ENCODE peak calls at places on chromosomes 6 and 20, in four cellular contexts. Z, X, G and N are unnamed samples.

GRCh38 chr6:27897580-27898206 is 14.5 kb downstream of the OR2B2 start:
- DNase-seq in Z (no peak), X (no peak), G (no peak), N (no peak)

GRCh38 chr6:44074383-44075136 is 52.7 kb downstream of the MRPL14 start:
- DNase-seq in Z (peak), X (peak), G (peak), N (peak)

GRCh38 chr6:157232161-157232895 is 91.0 kb downstream of the TMEM242 start:
- DNase-seq in Z (no peak), X (no peak), G (no peak), N (no peak)

GRCh38 chr6:43009124-43009523 is 4.6 kb downstream of the MEA1 start:
- DNase-seq in Z (peak), X (peak), G (no peak), N (peak)

GRCh38 chr6:8674088-8674487 is 238.7 kb upstream of the SLC35B3 start:
- DNase-seq in Z (no peak), X (no peak), G (no peak), N (no peak)

GRCh38 chr6:71908162-71908765 is 21.9 kb downstream of the RIMS1 start:
- DNase-seq in Z (no peak), X (no peak), G (no peak), N (no peak)

GRCh38 chr6:168210239-168211107 is 109.1 kb downstream of the DACT2 start:
- DNase-seq in Z (no peak), X (no peak), G (no peak), N (no peak)

GRCh38 chr20:38034108-38034649 is 633 bp downstream of the RPRD1B start:
- DNase-seq in Z (no peak), X (no peak), G (no peak), N (no peak)

DNA sequence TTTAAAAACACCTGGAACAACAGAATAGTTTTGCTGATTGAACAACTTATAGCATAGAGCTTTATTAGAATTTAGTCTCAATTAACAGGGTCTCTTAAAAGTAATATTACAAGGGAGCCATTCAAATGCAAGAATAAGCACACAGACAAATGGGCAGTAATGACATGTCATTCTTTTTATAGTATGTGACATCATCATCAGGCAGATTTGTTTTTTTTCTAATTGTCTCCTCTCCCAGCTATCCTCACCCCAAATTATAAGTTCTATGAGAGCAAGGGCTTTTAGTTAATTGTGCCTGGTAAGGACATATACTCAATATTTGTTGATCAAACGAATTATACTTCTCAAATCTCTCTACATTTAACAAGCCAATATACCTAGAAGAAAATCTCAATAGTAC is 11.0 kb downstream of the PGM3 start:
- DNase-seq in Z (no peak), X (no peak), G (no peak), N (no peak)
- H3K27ac ChIP-seq in Z (no peak), X (no peak), G (no peak), N (no peak)

DNA sequence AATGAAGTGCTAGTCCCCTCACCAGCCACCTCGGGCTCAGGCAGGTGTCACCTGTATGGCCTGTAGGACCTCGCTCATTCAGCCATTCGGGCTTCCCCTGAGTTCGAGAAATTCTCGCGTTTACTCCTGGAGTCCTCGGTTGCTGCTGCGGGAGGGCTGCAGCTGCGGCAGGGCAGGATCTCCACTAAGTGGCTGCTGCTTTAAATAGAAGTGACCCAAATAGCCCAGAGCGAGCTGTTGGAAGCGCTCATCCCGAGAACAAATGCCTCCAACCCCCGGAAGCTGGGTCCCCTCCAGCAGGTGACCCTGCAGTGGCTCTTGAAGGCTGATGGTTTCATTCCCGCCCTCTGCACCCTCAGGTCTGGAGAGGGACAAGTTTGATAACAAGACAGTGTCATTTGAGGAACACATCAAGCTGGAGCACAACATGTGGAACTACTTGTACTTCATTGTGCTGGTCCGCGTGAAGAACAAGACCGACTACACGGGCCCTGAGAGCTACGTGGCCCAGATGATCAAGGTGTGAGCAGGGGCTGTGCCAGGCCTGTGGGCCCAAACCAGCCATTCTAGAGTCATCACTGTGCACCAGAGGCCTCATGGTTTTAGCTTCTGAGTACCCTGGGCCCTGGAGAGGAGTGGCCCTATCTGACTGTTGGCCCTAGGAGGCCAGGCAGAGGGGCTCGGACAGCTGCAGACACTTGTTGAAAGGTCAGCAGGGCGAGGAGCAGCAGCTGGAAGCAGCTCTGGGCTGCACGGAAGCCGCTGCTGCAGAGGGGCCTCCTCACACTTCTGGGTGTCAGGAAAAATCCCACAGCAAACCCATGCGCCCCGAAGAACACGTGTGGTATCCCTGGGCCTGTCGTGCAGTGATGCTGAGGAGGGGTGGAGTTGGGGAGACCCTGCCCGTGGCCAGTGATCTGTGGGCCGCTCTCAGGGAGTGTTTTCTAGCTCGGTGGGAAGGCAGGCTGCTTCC is 18.0 kb downstream of the UQCC2 start:
- DNase-seq in Z (no peak), X (peak), G (no peak), N (no peak)
- H3K27ac ChIP-seq in Z (no peak), X (peak), G (peak), N (no peak)

DNA sequence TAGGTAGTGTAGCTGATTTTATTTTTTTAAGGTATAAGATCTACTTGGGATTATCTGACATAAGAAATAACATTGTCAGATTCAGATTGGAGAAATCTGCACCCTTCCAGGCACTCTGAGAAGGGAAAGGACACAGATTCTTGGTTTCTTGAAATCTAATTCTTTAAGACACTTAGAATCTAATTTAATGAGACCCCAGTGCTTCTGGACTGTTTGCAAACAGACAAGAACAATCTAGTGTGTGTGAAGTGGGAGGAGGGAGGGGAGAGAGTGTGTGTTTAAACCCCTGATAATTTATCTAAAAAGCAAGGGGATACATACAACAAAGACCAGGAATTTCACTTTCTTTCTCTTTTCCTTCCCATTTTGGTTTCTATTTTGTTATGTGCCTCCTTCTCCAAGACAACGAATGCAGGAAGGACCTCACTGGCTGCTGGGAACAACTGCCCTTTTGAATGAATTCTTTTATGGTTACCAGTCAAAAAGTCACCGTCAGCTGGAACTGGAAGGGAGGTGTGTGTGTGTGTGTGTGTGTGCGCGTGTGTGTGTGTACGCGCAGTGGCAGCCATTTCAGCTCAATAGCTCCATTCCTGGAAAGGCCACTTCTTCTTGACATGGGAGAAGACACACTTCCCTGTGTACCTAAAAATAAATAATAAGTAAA is 129.4 kb downstream of the BCAS1 start:
- DNase-seq in Z (no peak), X (peak), G (no peak), N (peak)
- H3K27ac ChIP-seq in Z (no peak), X (peak), G (no peak), N (peak)

DNA sequence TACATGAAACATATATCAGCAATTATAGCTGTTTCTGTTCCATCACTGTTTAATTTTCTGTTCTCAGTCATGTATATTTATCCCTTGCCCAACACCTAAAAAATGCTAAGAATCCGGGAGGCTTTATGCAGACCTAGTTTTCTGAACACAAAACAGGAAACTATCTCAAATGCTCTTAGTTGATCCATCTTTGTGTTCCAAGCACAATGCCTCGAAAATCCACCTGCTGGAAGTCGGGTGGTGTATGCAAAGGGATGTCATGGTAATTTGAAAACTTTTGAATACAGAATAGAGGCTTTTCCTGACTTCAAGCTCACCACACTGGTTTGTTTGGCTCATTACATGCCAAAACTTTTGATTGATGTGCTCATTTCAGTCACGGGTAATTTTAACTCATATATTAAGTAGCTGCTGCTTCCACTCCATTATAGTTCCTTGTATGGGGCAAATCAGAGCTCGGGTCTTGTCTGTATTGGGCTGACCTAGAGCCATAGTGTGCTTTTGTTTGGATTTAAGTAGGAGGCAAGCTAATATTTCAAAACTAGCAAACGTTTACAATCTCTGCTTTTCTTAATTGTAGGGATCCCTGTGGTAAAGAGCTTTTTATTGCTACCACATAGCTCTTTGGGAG is 646.5 kb upstream of the EPHA7 start:
- DNase-seq in Z (no peak), X (no peak), G (no peak), N (no peak)
- H3K27ac ChIP-seq in Z (no peak), X (no peak), G (no peak), N (no peak)

DNA sequence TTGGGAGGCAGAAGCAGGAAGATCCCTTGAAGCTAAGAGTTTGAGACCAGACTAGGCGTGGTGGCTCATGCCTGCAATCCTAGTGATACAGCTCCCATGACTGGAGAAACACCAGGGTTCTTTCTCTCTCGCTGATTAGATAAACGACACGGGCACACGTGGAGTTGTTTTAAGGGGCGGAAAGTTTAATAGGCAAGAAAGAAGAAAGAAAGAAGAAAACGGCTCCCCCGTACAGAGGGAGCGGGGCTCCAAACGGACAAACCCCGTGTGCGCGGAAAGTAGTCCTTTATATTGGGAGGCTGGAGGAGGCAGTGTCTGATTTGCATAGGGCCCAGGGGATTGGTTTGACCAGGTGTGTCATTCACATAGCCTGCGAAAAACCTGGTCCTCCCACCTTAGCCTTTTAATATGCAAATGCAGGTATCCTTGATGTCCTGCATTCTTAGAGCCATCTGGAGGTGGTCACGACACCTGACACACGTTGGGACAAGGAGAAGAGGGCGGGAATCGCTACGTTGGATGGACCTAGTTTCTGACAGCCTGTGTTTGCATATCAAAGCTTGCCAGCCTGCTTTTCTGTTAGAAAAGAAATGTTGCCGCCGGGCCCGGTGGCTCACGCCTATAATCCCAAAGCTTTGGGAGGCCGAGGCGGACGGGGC is 12.0 kb upstream of the CLPSL2 start:
- DNase-seq in Z (no peak), X (no peak), G (no peak), N (no peak)
- H3K27ac ChIP-seq in Z (no peak), X (no peak), G (no peak), N (no peak)

DNA sequence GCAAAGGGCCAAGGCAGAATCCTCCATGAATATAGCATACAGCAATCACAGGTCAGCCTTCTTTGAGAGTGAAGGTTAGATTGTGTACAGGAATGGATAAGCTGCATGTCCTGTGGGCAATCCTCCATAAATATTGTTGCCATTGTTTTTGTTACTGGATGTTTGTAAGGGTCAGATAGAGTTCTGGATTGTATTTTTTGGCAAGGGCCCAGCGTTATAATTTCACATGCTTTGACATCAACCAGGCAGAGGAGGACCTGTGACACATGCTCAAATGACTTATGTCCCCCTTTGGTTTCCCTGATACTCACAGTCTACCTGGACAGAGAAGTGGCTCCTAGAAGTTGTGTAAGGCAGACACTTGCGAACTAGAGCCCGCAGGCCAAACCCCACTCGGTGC is 5.4 kb downstream of the LY86 start:
- DNase-seq in Z (no peak), X (no peak), G (no peak), N (no peak)
- H3K27ac ChIP-seq in Z (no peak), X (peak), G (no peak), N (no peak)